ENCODE peak calls at places on chromosome 20, in eight cellular contexts. H is BJ, X is HFFc6, A is body of pancreas, R is fibroblast of mammary gland, C is kidney, S is cardiac muscle cell, D is endothelial cell of umbilical vein. Q is an unnamed sample.

GRCh38 chr20:29448806-29449470 is 1808.5 kb upstream of the DEFB115 start:
- DNase-seq in H (no peak), X (no peak), A (no peak), R (no peak), C (peak; percentile 37), S (no peak), D (no peak), Q (no peak)

GRCh38 chr20:23636182-23636907 is 1.4 kb downstream of the CST3 start:
- DNase-seq in H (no peak), X (no peak), A (no peak), R (no peak), C (peak; percentile 71), S (no peak), D (no peak), Q (no peak)

GRCh38 chr20:41172296-41173140 is 35.2 kb downstream of the PLCG1 start:
- DNase-seq in H (no peak), X (no peak), A (no peak), R (peak; percentile 27), C (peak; percentile 67), S (peak; percentile 32), D (no peak), Q (no peak)

GRCh38 chr20:63635431-63636141 is 8.7 kb upstream of the GMEB2 start:
- DNase-seq in H (no peak), X (no peak), A (no peak), R (no peak), C (peak; percentile 79), S (no peak), D (no peak), Q (no peak)

GRCh38 chr20:940926-941325 is 24.8 kb upstream of the ANGPT4 start:
- DNase-seq in H (no peak), X (no peak), A (no peak), R (no peak), C (no peak), S (no peak), D (no peak), Q (no peak)

GRCh38 chr20:10225439-10226080 is 6.9 kb downstream of the SNAP25 start:
- DNase-seq in H (no peak), X (no peak), A (no peak), R (peak; percentile 28), C (no peak), S (peak; percentile 9), D (no peak), Q (no peak)

GRCh38 chr20:1500496-1500895 is 9.3 kb upstream of the SIRPB2 start:
- DNase-seq in H (no peak), X (no peak), A (no peak), R (no peak), C (no peak), S (peak; percentile 14), D (no peak), Q (no peak)

GRCh38 chr20:33947709-33948295 is 45.9 kb upstream of the RALY start:
- DNase-seq in H (no peak), X (peak; percentile 51), A (no peak), R (peak; percentile 71), C (no peak), S (peak; percentile 35), D (peak; percentile 24), Q (no peak)

GRCh38 chr20:20712004-20712473 is 405 bp downstream of the RALGAPA2 start:
- DNase-seq in H (no peak), X (no peak), A (peak; percentile 53), R (no peak), C (no peak), S (no peak), D (peak; percentile 18), Q (no peak)

GRCh38 chr20:1086273-1087213 is 31.9 kb upstream of the PSMF1 start:
- DNase-seq in H (no peak), X (no peak), A (no peak), R (no peak), C (no peak), S (no peak), D (no peak), Q (no peak)

GRCh38 chr20:36145877-36146707 is 8.4 kb upstream of the EPB41L1 start:
- DNase-seq in H (no peak), X (no peak), A (no peak), R (no peak), C (peak; percentile 41), S (peak; percentile 32), D (no peak), Q (no peak)

GRCh38 chr20:61057313-61058171 is 194.5 kb upstream of the CDH4 start:
- DNase-seq in H (no peak), X (no peak), A (no peak), R (no peak), C (no peak), S (no peak), D (no peak), Q (no peak)

GRCh38 chr20:52895662-52896061 is 76.5 kb upstream of the TSHZ2 start:
- DNase-seq in H (no peak), X (no peak), A (no peak), R (no peak), C (no peak), S (peak; percentile 10), D (no peak), Q (no peak)

GRCh38 chr20:33914871-33915270 is 78.8 kb upstream of the RALY start:
- DNase-seq in H (no peak), X (peak; percentile 23), A (no peak), R (peak; percentile 56), C (no peak), S (peak; percentile 55), D (peak; percentile 96), Q (no peak)

GRCh38 chr20:33433465-33433864 is 10.1 kb downstream of the SNTA1 start:
- DNase-seq in H (no peak), X (no peak), A (peak; percentile 73), R (no peak), C (peak; percentile 76), S (no peak), D (no peak), Q (no peak)

GRCh38 chr20:3021327-3021726 is 22.1 kb upstream of the GNRH2 start:
- DNase-seq in H (no peak), X (no peak), A (no peak), R (no peak), C (no peak), S (no peak), D (no peak), Q (no peak)

GRCh38 chr20:22611636-22612035 is 27.3 kb upstream of the FOXA2 start:
- DNase-seq in H (no peak), X (no peak), A (no peak), R (no peak), C (no peak), S (no peak), D (no peak), Q (no peak)

GRCh38 chr20:20411841-20412240 is 43.9 kb downstream of the INSM1 start:
- DNase-seq in H (no peak), X (no peak), A (no peak), R (no peak), C (no peak), S (no peak), D (no peak), Q (no peak)

GRCh38 chr20:2093200-2093781 is 8.3 kb upstream of the STK35 start:
- DNase-seq in H (no peak), X (no peak), A (no peak), R (peak; percentile 6), C (no peak), S (no peak), D (no peak), Q (no peak)

GRCh38 chr20:20362774-20363435 is 5.0 kb upstream of the INSM1 start:
- DNase-seq in H (no peak), X (no peak), A (no peak), R (no peak), C (no peak), S (no peak), D (no peak), Q (no peak)

GRCh38 chr20:24783631-24784492 is 165.2 kb upstream of the CST7 start:
- DNase-seq in H (no peak), X (no peak), A (no peak), R (no peak), C (peak; percentile 46), S (no peak), D (no peak), Q (no peak)

GRCh38 chr20:24782221-24782620 is 166.8 kb upstream of the CST7 start:
- DNase-seq in H (no peak), X (no peak), A (no peak), R (no peak), C (no peak), S (no peak), D (no peak), Q (no peak)

GRCh38 chr20:24784607-24785006 is 164.5 kb upstream of the CST7 start:
- DNase-seq in H (no peak), X (no peak), A (no peak), R (no peak), C (no peak), S (no peak), D (no peak), Q (no peak)

GRCh38 chr20:24781061-24781980 is 167.7 kb upstream of the CST7 start:
- DNase-seq in H (no peak), X (peak; percentile 41), A (no peak), R (peak; percentile 40), C (peak; percentile 52), S (peak; percentile 43), D (no peak), Q (no peak)

GRCh38 chr20:24782801-24783630 is 166.1 kb upstream of the CST7 start:
- DNase-seq in H (no peak), X (no peak), A (no peak), R (no peak), C (no peak), S (no peak), D (no peak), Q (no peak)
- TF ChIP-seq CTCF in H (peak; percentile 6), X (peak; percentile 50), A (no peak), R (no peak), C (no peak), S (no peak), D (no peak), Q (no peak)

DNA sequence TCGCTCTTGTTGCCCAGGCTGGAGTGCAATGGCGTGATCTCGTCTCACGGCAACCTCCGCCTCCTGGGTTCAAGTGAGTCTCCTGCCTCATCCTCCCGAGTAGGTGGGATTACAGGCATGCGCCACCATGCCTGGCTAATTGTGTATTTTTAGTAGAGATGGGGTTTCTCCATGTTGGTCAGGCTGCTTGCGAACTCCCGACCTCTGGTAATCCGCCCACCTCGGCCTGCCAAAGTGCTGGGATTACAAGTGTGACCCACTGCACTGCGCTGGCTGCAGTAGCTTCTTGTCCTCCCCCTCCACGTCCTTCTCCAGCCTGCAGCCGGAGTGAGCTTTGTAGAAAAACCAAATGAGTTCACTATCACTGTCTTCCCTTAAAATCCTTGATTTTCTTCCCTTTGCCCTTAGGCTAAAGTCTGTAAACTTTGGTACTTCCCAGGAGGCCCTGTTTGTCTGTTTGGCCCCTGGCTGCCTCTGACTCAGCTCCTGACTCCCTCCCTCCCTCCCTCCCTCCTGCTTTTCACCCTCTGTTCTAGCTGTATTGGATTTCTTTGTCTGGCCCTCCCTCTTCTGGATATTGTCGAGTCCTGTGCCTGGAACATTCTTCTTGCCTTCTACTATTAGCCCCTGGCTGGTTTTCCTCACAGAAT is 12.9 kb downstream of the PARD6B start:
- DNase-seq in H (peak; percentile 66), X (peak; percentile 85), A (peak; percentile 82), R (peak; percentile 90), C (peak; percentile 88), S (peak; percentile 93), D (peak; percentile 42), Q (peak; percentile 60)
- TF ChIP-seq CTCF in H (peak; percentile 51), X (peak; percentile 66), A (peak; percentile 52), R (peak; percentile 48), C (peak; percentile 38), S (peak; percentile 44), D (no peak), Q (peak; percentile 56)

GRCh38 chr20:46699651-46700359 is 9.6 kb upstream of the SLC2A10 start:
- DNase-seq in H (no peak), X (peak; percentile 22), A (no peak), R (peak; percentile 58), C (no peak), S (peak; percentile 72), D (peak; percentile 30), Q (no peak)
- TF ChIP-seq CTCF in H (peak; percentile 83), X (peak; percentile 79), A (peak; percentile 47), R (peak; percentile 90), C (peak; percentile 10), S (peak; percentile 85), D (peak; percentile 68), Q (peak; percentile 75)

GRCh38 chr20:62401331-62401779 is 5.7 kb downstream of the CABLES2 start:
- DNase-seq in H (no peak), X (no peak), A (no peak), R (no peak), C (no peak), S (no peak), D (no peak), Q (no peak)
- TF ChIP-seq CTCF in H (peak; percentile 6), X (no peak), A (no peak), R (peak; percentile 21), C (no peak), S (peak; percentile 10), D (no peak), Q (peak; percentile 38)